ENCODE peak calls at places on chromosomes 11 and 22, in seven cellular contexts. One of them, this sample, is unnamed.

GRCh38 chr11:14118047-14118446 is 155.5 kb downstream of the SPON1 start:
- DNase-seq in T-cell: no peak
- DNase-seq in pancreas: no peak
- DNase-seq in activated CD4-positive, alpha-beta T cell treated with anti-CD3 and anti-CD28 coated beads, Interleukin-2, amount 10 ng/mL, durations not matched to agents 24 days and 14 days: no peak
- DNase-seq in AG09309: no peak
- DNase-seq in MCF 10A: no peak
- DNase-seq in NCI-H2029: peak; percentile 3
- DNase-seq in this sample: no peak

GRCh38 chr11:118612378-118612777 is 5.0 kb downstream of the PHLDB1 start:
- DNase-seq in T-cell: no peak
- DNase-seq in pancreas: no peak
- DNase-seq in activated CD4-positive, alpha-beta T cell treated with anti-CD3 and anti-CD28 coated beads, Interleukin-2, amount 10 ng/mL, durations not matched to agents 24 days and 14 days: no peak
- DNase-seq in AG09309: no peak
- DNase-seq in MCF 10A: no peak
- DNase-seq in NCI-H2029: no peak
- DNase-seq in this sample: no peak

GRCh38 chr11:15707971-15708370 is 593.2 kb downstream of the INSC start:
- DNase-seq in T-cell: no peak
- DNase-seq in pancreas: peak; percentile 71
- DNase-seq in activated CD4-positive, alpha-beta T cell treated with anti-CD3 and anti-CD28 coated beads, Interleukin-2, amount 10 ng/mL, durations not matched to agents 24 days and 14 days: no peak
- DNase-seq in AG09309: no peak
- DNase-seq in MCF 10A: peak; percentile 86
- DNase-seq in NCI-H2029: peak; percentile 94
- DNase-seq in this sample: peak; percentile 48

GRCh38 chr11:110901441-110901840 is 189.2 kb upstream of the ARHGAP20 start:
- DNase-seq in T-cell: no peak
- DNase-seq in pancreas: no peak
- DNase-seq in activated CD4-positive, alpha-beta T cell treated with anti-CD3 and anti-CD28 coated beads, Interleukin-2, amount 10 ng/mL, durations not matched to agents 24 days and 14 days: no peak
- DNase-seq in AG09309: no peak
- DNase-seq in MCF 10A: no peak
- DNase-seq in NCI-H2029: no peak
- DNase-seq in this sample: no peak

GRCh38 chr22:22720724-22721261 is 76.4 kb downstream of the GGTLC2 start:
- DNase-seq in T-cell: no peak
- DNase-seq in pancreas: no peak
- DNase-seq in activated CD4-positive, alpha-beta T cell treated with anti-CD3 and anti-CD28 coated beads, Interleukin-2, amount 10 ng/mL, durations not matched to agents 24 days and 14 days: no peak
- DNase-seq in AG09309: no peak
- DNase-seq in MCF 10A: peak; percentile 59
- DNase-seq in NCI-H2029: no peak
- DNase-seq in this sample: no peak

GRCh38 chr11:118834428-118835028 is 43.6 kb upstream of the DDX6 start:
- DNase-seq in T-cell: no peak
- DNase-seq in pancreas: no peak
- DNase-seq in activated CD4-positive, alpha-beta T cell treated with anti-CD3 and anti-CD28 coated beads, Interleukin-2, amount 10 ng/mL, durations not matched to agents 24 days and 14 days: peak; percentile 61
- DNase-seq in AG09309: peak; percentile 4
- DNase-seq in MCF 10A: no peak
- DNase-seq in NCI-H2029: no peak
- DNase-seq in this sample: no peak

GRCh38 chr11:106409201-106409600 is 331.7 kb downstream of the AASDHPPT start:
- DNase-seq in T-cell: no peak
- DNase-seq in pancreas: no peak
- DNase-seq in activated CD4-positive, alpha-beta T cell treated with anti-CD3 and anti-CD28 coated beads, Interleukin-2, amount 10 ng/mL, durations not matched to agents 24 days and 14 days: no peak
- DNase-seq in AG09309: no peak
- DNase-seq in MCF 10A: no peak
- DNase-seq in NCI-H2029: no peak
- DNase-seq in this sample: no peak

GRCh38 chr11:84607975-84608787 is 1019.0 kb downstream of the DLG2 start:
- DNase-seq in T-cell: no peak
- DNase-seq in pancreas: no peak
- DNase-seq in activated CD4-positive, alpha-beta T cell treated with anti-CD3 and anti-CD28 coated beads, Interleukin-2, amount 10 ng/mL, durations not matched to agents 24 days and 14 days: no peak
- DNase-seq in AG09309: no peak
- DNase-seq in MCF 10A: no peak
- DNase-seq in NCI-H2029: peak; percentile 16
- DNase-seq in this sample: no peak

GRCh38 chr11:71441251-71441650 is 6.9 kb downstream of the DHCR7 start:
- DNase-seq in T-cell: no peak
- DNase-seq in pancreas: no peak
- DNase-seq in activated CD4-positive, alpha-beta T cell treated with anti-CD3 and anti-CD28 coated beads, Interleukin-2, amount 10 ng/mL, durations not matched to agents 24 days and 14 days: no peak
- DNase-seq in AG09309: no peak
- DNase-seq in MCF 10A: no peak
- DNase-seq in NCI-H2029: no peak
- DNase-seq in this sample: no peak

GRCh38 chr22:39434721-39435120 is 22.1 kb upstream of the MGAT3 start:
- DNase-seq in T-cell: no peak
- DNase-seq in pancreas: no peak
- DNase-seq in activated CD4-positive, alpha-beta T cell treated with anti-CD3 and anti-CD28 coated beads, Interleukin-2, amount 10 ng/mL, durations not matched to agents 24 days and 14 days: no peak
- DNase-seq in AG09309: no peak
- DNase-seq in MCF 10A: no peak
- DNase-seq in NCI-H2029: no peak
- DNase-seq in this sample: no peak

GRCh38 chr22:48758021-48758561 is 1069.6 kb downstream of the BRD1 start:
- DNase-seq in T-cell: no peak
- DNase-seq in pancreas: no peak
- DNase-seq in activated CD4-positive, alpha-beta T cell treated with anti-CD3 and anti-CD28 coated beads, Interleukin-2, amount 10 ng/mL, durations not matched to agents 24 days and 14 days: no peak
- DNase-seq in AG09309: no peak
- DNase-seq in MCF 10A: no peak
- DNase-seq in NCI-H2029: peak; percentile 36
- DNase-seq in this sample: peak; percentile 45

GRCh38 chr11:104891135-104891534 is 7.1 kb downstream of the CASP12 start:
- DNase-seq in T-cell: no peak
- DNase-seq in pancreas: no peak
- DNase-seq in activated CD4-positive, alpha-beta T cell treated with anti-CD3 and anti-CD28 coated beads, Interleukin-2, amount 10 ng/mL, durations not matched to agents 24 days and 14 days: no peak
- DNase-seq in AG09309: no peak
- DNase-seq in MCF 10A: no peak
- DNase-seq in NCI-H2029: no peak
- DNase-seq in this sample: no peak

GRCh38 chr11:119376197-119376847 is 5.2 kb downstream of the USP2 start:
- DNase-seq in T-cell: no peak
- DNase-seq in pancreas: peak; percentile 65
- DNase-seq in activated CD4-positive, alpha-beta T cell treated with anti-CD3 and anti-CD28 coated beads, Interleukin-2, amount 10 ng/mL, durations not matched to agents 24 days and 14 days: no peak
- DNase-seq in AG09309: no peak
- DNase-seq in MCF 10A: peak; percentile 73
- DNase-seq in NCI-H2029: no peak
- DNase-seq in this sample: peak; percentile 86

GRCh38 chr22:28025866-28026575 is 107.0 kb upstream of the PITPNB start:
- DNase-seq in T-cell: no peak
- DNase-seq in pancreas: no peak
- DNase-seq in activated CD4-positive, alpha-beta T cell treated with anti-CD3 and anti-CD28 coated beads, Interleukin-2, amount 10 ng/mL, durations not matched to agents 24 days and 14 days: no peak
- DNase-seq in AG09309: no peak
- DNase-seq in MCF 10A: no peak
- DNase-seq in NCI-H2029: no peak
- DNase-seq in this sample: no peak

GRCh38 chr22:32839776-32840571 is 38.5 kb downstream of the TIMP3 start:
- DNase-seq in T-cell: no peak
- DNase-seq in pancreas: no peak
- DNase-seq in activated CD4-positive, alpha-beta T cell treated with anti-CD3 and anti-CD28 coated beads, Interleukin-2, amount 10 ng/mL, durations not matched to agents 24 days and 14 days: no peak
- DNase-seq in AG09309: peak; percentile 40
- DNase-seq in MCF 10A: no peak
- DNase-seq in NCI-H2029: no peak
- DNase-seq in this sample: no peak

This sample was measured in tibial artery.